ENCODE peak calls at places on chromosomes 3 and 15, in ten cellular contexts. H, W, B, C, M, L, N, I, S and F are unnamed samples.

GRCh38 chr3:179179979-179180758 is 32.0 kb downstream of the PIK3CA start:
- DNase-seq in H (no peak), W (no peak), B (peak), C (peak), M (no peak), L (no peak), N (no peak), I (peak), S (no peak), F (no peak)

GRCh38 chr3:16841906-16842709 is 42.6 kb upstream of the PLCL2 start:
- DNase-seq in H (no peak), W (peak), B (no peak), C (no peak), M (no peak), L (peak), N (peak), I (peak), S (peak), F (no peak)

GRCh38 chr3:194056731-194057415 is 79.1 kb upstream of the HES1 start:
- DNase-seq in H (no peak), W (no peak), B (no peak), C (no peak), M (peak), L (no peak), N (no peak), I (no peak), S (no peak), F (no peak)

GRCh38 chr3:168801792-168802191 is 706.1 kb upstream of the GOLIM4 start:
- DNase-seq in H (no peak), W (no peak), B (peak), C (peak), M (no peak), L (no peak), N (no peak), I (no peak), S (no peak), F (peak)

GRCh38 chr3:9301091-9301490 is 51.6 kb upstream of the SRGAP3 start:
- DNase-seq in H (no peak), W (no peak), B (no peak), C (peak), M (no peak), L (no peak), N (no peak), I (no peak), S (peak), F (no peak)

GRCh38 chr3:10619989-10620832 is 114.8 kb upstream of the ATP2B2 start:
- DNase-seq in H (no peak), W (no peak), B (no peak), C (no peak), M (no peak), L (no peak), N (no peak), I (no peak), S (no peak), F (no peak)

GRCh38 chr15:36724493-36724892 is 145.1 kb downstream of the CDIN1 start:
- DNase-seq in H (no peak), W (no peak), B (no peak), C (no peak), M (no peak), L (no peak), N (no peak), I (no peak), S (no peak), F (no peak)

GRCh38 chr3:128914966-128915645 is 35.7 kb downstream of the ACAD9 start:
- DNase-seq in H (no peak), W (no peak), B (no peak), C (no peak), M (no peak), L (no peak), N (no peak), I (no peak), S (no peak), F (no peak)

GRCh38 chr3:132180337-132180791 is 136.8 kb upstream of the ACP3 start:
- DNase-seq in H (peak), W (no peak), B (peak), C (peak), M (no peak), L (no peak), N (no peak), I (peak), S (no peak), F (peak)

GRCh38 chr3:55337641-55338174 is 149.4 kb downstream of the WNT5A start:
- DNase-seq in H (no peak), W (no peak), B (no peak), C (no peak), M (no peak), L (no peak), N (no peak), I (no peak), S (no peak), F (no peak)

GRCh38 chr3:195421410-195421809 is 21.4 kb downstream of the ACAP2 start:
- DNase-seq in H (no peak), W (no peak), B (peak), C (peak), M (no peak), L (no peak), N (no peak), I (no peak), S (no peak), F (no peak)

GRCh38 chr3:33773627-33774026 is 24.8 kb upstream of the PDCD6IP start:
- DNase-seq in H (no peak), W (no peak), B (peak), C (peak), M (no peak), L (no peak), N (no peak), I (no peak), S (peak), F (no peak)

GRCh38 chr3:65955792-65956477 is 82.8 kb downstream of the MAGI1 start:
- DNase-seq in H (peak), W (no peak), B (peak), C (peak), M (no peak), L (no peak), N (peak), I (no peak), S (no peak), F (no peak)

GRCh38 chr3:34024447-34025240 is 226.2 kb downstream of the PDCD6IP start:
- DNase-seq in H (no peak), W (no peak), B (peak), C (no peak), M (no peak), L (no peak), N (no peak), I (no peak), S (no peak), F (no peak)

GRCh38 chr15:90249123-90249863 is at the start of gene TTLL13:
- DNase-seq in H (peak), W (peak), B (peak), C (peak), M (peak), L (peak), N (peak), I (no peak), S (peak), F (no peak)

GRCh38 chr15:81643773-81644172 is 269.8 kb upstream of the TMC3 start:
- DNase-seq in H (no peak), W (no peak), B (no peak), C (no peak), M (no peak), L (no peak), N (no peak), I (no peak), S (no peak), F (no peak)

GRCh38 chr15:45326280-45326679 is 52.1 kb downstream of the GATM start:
- DNase-seq in H (no peak), W (no peak), B (no peak), C (no peak), M (no peak), L (no peak), N (no peak), I (no peak), S (no peak), F (no peak)

GRCh38 chr3:64173567-64173966 is 51.7 kb downstream of the PRICKLE2 start:
- DNase-seq in H (no peak), W (no peak), B (no peak), C (no peak), M (no peak), L (no peak), N (no peak), I (no peak), S (no peak), F (no peak)

GRCh38 chr3:74832925-74833324 is 218.5 kb upstream of the CNTN3 start:
- DNase-seq in H (no peak), W (no peak), B (no peak), C (no peak), M (no peak), L (no peak), N (no peak), I (no peak), S (no peak), F (no peak)

GRCh38 chr3:43856351-43856750 is 165.6 kb downstream of the ABHD5 start:
- DNase-seq in H (no peak), W (no peak), B (no peak), C (no peak), M (no peak), L (no peak), N (no peak), I (no peak), S (no peak), F (no peak)

GRCh38 chr15:50911001-50911400 is 2.5 kb downstream of the AP4E1 start:
- DNase-seq in H (no peak), W (no peak), B (peak), C (peak), M (no peak), L (no peak), N (no peak), I (no peak), S (no peak), F (no peak)

GRCh38 chr3:56885879-56886647 is 84.3 kb upstream of the ARHGEF3 start:
- DNase-seq in H (no peak), W (no peak), B (no peak), C (peak), M (no peak), L (no peak), N (no peak), I (no peak), S (no peak), F (no peak)

GRCh38 chr3:108250626-108251025 is 28.4 kb upstream of the IFT57 start:
- DNase-seq in H (no peak), W (no peak), B (no peak), C (no peak), M (no peak), L (no peak), N (no peak), I (no peak), S (no peak), F (no peak)

GRCh38 chr3:12370758-12371157 is 81.9 kb downstream of the PPARG start:
- DNase-seq in H (peak), W (no peak), B (peak), C (peak), M (no peak), L (no peak), N (peak), I (no peak), S (no peak), F (no peak)

GRCh38 chr3:186823391-186823790 is 17.1 kb upstream of the RFC4 start:
- DNase-seq in H (no peak), W (no peak), B (no peak), C (peak), M (no peak), L (no peak), N (no peak), I (no peak), S (no peak), F (no peak)

GRCh38 chr3:188602111-188602510 is 448.2 kb downstream of the LPP start:
- DNase-seq in H (no peak), W (no peak), B (no peak), C (no peak), M (no peak), L (no peak), N (no peak), I (no peak), S (no peak), F (no peak)

GRCh38 chr3:45597166-45597565 is 2.6 kb downstream of the LIMD1 start:
- DNase-seq in H (no peak), W (no peak), B (peak), C (peak), M (no peak), L (no peak), N (peak), I (no peak), S (peak), F (no peak)

GRCh38 chr15:64883997-64884511 is 27.6 kb upstream of the ANKDD1A start:
- DNase-seq in H (no peak), W (no peak), B (peak), C (peak), M (no peak), L (peak), N (peak), I (peak), S (peak), F (no peak)

GRCh38 chr3:187290561-187290960 is 976 bp downstream of the MASP1 start:
- DNase-seq in H (no peak), W (no peak), B (peak), C (no peak), M (no peak), L (no peak), N (no peak), I (no peak), S (no peak), F (no peak)

GRCh38 chr15:59168536-59168935 is 38.1 kb upstream of the LDHAL6B start:
- DNase-seq in H (no peak), W (no peak), B (peak), C (peak), M (no peak), L (no peak), N (no peak), I (no peak), S (peak), F (no peak)

GRCh38 chr15:89119489-89120478 is 31.5 kb downstream of the ABHD2 start:
- DNase-seq in H (no peak), W (no peak), B (peak), C (peak), M (no peak), L (no peak), N (no peak), I (no peak), S (no peak), F (no peak)

GRCh38 chr3:194205675-194206133 is 69.8 kb downstream of the HES1 start:
- DNase-seq in H (peak), W (no peak), B (no peak), C (no peak), M (no peak), L (no peak), N (no peak), I (no peak), S (peak), F (no peak)

GRCh38 chr3:83500422-83500821 is 1458.4 kb upstream of the CADM2 start:
- DNase-seq in H (no peak), W (no peak), B (no peak), C (peak), M (no peak), L (no peak), N (no peak), I (no peak), S (no peak), F (no peak)

GRCh38 chr3:133268772-133269171 is 131.1 kb upstream of the BFSP2 start:
- DNase-seq in H (no peak), W (no peak), B (no peak), C (no peak), M (no peak), L (no peak), N (no peak), I (no peak), S (no peak), F (no peak)

GRCh38 chr15:100334015-100334414 is 7.8 kb downstream of the ADAMTS17 start:
- DNase-seq in H (no peak), W (no peak), B (no peak), C (no peak), M (no peak), L (no peak), N (no peak), I (no peak), S (no peak), F (no peak)

DNA sequence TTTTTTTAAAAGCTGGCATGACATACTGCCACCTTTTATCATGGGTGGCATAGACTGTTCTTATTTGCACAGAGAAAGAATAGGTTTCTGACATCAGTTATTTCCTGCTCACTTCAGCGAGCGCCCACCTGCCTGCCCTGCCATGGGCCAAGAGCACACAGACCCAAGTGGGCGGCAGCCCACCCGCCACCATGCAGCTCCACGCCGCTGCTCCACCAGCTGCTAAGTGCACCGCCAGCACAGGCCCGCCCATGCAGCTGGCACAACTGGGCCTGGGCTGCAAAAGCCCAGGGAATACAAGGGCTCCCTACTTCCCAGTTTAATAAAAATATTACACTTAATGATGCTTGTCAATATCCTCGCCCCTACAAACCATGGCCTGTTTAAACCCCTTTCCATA is 15.4 kb downstream of the ZNF148 start:
- DNase-seq in H (no peak), W (no peak), B (no peak), C (no peak), M (no peak), L (no peak), N (no peak), I (no peak), S (no peak), F (no peak)
- H3K4me3 ChIP-seq in H (no peak), W (no peak), B (no peak), C (no peak), M (no peak), L (no peak), N (no peak), I (no peak), S (no peak), F (no peak)

GRCh38 chr15:61132211-61132610 is 96.9 kb downstream of the RORA start:
- DNase-seq in H (no peak), W (no peak), B (no peak), C (no peak), M (no peak), L (no peak), N (no peak), I (no peak), S (no peak), F (no peak)

GRCh38 chr15:61141497-61142125 is 87.5 kb downstream of the RORA start:
- DNase-seq in H (no peak), W (no peak), B (no peak), C (no peak), M (no peak), L (no peak), N (no peak), I (no peak), S (no peak), F (no peak)

GRCh38 chr15:61133361-61133760 is 95.7 kb downstream of the RORA start:
- DNase-seq in H (no peak), W (no peak), B (no peak), C (no peak), M (no peak), L (no peak), N (no peak), I (no peak), S (peak), F (no peak)

GRCh38 chr15:61138151-61138550 is 91.0 kb downstream of the RORA start:
- DNase-seq in H (no peak), W (no peak), B (peak), C (peak), M (no peak), L (no peak), N (no peak), I (no peak), S (no peak), F (no peak)

GRCh38 chr15:61137139-61137792 is 91.8 kb downstream of the RORA start:
- DNase-seq in H (no peak), W (no peak), B (no peak), C (no peak), M (no peak), L (no peak), N (no peak), I (no peak), S (no peak), F (no peak)
- H3K4me3 ChIP-seq in H (no peak), W (no peak), B (no peak), C (no peak), M (no peak), L (no peak), N (no peak), I (no peak), S (no peak), F (no peak)

DNA sequence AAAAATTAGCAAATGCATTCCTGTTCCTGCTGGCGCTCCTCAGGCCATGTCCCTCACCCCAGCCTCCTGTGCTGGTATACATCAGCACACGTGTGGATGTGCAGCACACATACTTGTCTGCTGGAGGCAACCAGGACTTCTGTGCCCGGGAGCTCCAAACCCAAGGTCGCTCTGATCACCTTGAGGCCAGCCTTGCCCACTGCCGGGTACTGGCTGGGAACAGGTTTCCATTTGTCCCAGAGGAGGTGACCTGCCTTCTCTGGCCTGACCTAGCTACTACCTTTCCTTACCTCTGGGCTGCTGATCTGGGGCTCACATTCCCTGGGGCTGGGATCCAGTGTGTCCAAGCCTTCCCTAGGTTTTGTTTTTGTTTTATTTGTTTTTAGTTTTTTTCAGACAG is 12.1 kb downstream of the PRKCD start:
- DNase-seq in H (no peak), W (no peak), B (no peak), C (no peak), M (no peak), L (no peak), N (no peak), I (no peak), S (no peak), F (no peak)
- H3K4me3 ChIP-seq in H (no peak), W (no peak), B (no peak), C (no peak), M (no peak), L (no peak), N (no peak), I (no peak), S (no peak), F (no peak)

DNA sequence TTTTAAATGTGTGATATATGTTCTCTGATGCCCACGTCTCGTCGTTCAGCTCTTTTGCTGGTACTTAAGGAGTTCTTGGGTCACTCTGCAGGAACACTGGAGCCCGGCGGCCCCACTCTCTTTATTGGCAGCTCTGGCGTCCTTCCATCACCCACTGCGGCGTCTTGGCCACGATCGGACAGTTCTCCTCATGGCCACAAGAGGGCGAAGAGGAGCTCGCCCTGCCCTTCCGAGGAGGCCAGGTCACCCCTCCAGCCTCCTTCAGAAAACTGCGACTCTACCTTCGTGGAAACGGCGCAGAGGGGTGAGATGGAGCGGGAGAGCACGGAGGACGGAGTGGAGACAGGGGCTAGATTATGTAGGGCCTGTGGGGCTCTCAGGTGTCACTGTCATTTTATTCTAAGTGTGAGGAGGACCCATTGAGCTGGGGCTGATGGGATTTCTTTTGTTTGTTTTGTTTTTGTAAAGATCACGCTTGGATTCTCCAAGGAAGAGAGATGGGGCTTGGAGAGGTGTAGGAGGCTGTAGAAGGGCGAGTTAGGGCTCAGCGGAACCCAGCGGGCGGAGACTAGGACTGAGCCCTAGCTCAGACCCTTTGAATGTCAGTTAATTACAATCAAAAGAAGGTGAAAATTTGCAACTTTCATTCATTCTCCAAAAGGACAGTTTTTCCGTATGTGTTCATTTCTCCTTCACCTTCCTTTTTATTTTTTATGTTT is 28.0 kb upstream of the GABRA5 start:
- DNase-seq in H (no peak), W (no peak), B (peak), C (no peak), M (no peak), L (no peak), N (no peak), I (no peak), S (no peak), F (no peak)
- H3K4me3 ChIP-seq in H (no peak), W (no peak), B (peak), C (no peak), M (no peak), L (no peak), N (no peak), I (no peak), S (no peak), F (no peak)

DNA sequence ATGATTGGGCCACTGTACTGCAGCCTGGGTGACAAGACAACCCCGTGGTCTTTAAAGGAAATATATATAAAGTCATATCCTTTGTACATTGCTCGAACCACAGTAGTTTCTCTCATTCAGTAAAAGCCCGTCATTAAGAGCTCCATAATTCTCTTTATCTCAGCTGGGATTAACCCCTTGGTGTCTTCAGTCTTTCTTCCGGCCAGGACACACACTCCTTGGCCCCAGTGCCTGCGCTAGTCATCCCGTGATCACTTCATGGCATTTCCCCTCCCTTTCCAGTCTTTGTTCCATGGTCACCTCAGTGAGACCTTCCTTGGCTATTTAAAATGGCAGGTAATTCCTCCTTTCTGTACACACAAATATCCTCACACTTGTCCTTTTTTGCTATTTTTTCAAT is 3.3 kb downstream of the RPL35A start:
- DNase-seq in H (no peak), W (no peak), B (no peak), C (no peak), M (no peak), L (no peak), N (no peak), I (no peak), S (no peak), F (no peak)
- H3K4me3 ChIP-seq in H (no peak), W (no peak), B (no peak), C (no peak), M (no peak), L (no peak), N (no peak), I (no peak), S (no peak), F (no peak)